ENCODE peak calls at places on chromosome 4, in four cellular contexts. X is fibroblast of the aortic adventitia; S is stimulated activated CD8-positive, alpha-beta memory T cell treated with anti-CD3 and anti-CD28 coated beads, Interleukin-15, amount 100 ng/mL, for 24 hours; L is iris pigment epithelial cell. W is an unnamed sample.

GRCh38 chr4:85127653-85128052 is 161.2 kb upstream of the WDFY3 start:
- DNase-seq in S (no peak), L (peak), X (no peak), W (peak)

GRCh38 chr4:3442959-3443749 is 1.4 kb downstream of the HGFAC start:
- DNase-seq in X (peak), L (peak), S (peak), W (peak)

GRCh38 chr4:165874799-165875371 is 1.8 kb downstream of the TLL1 start:
- DNase-seq in X (no peak), S (no peak), L (no peak), W (peak)

GRCh38 chr4:73021634-73022033 is 47.9 kb downstream of the COX18 start:
- DNase-seq in L (peak), X (peak), S (no peak), W (peak)

GRCh38 chr4:12446237-12446636 is 1017.5 kb upstream of the HS3ST1 start:
- DNase-seq in S (no peak), X (no peak), L (no peak), W (no peak)

GRCh38 chr4:100306018-100306417 is 115.8 kb upstream of the DDIT4L start:
- DNase-seq in X (peak), S (no peak), L (peak), W (no peak)

GRCh38 chr4:105280338-105280809 is 133.7 kb downstream of the TET2 start:
- DNase-seq in S (no peak), X (peak), L (peak), W (no peak)

GRCh38 chr4:145482209-145483021 is 762 bp downstream of the SMAD1 start:
- DNase-seq in X (peak), L (peak), S (peak), W (peak)

GRCh38 chr4:183038436-183038835 is 60.6 kb upstream of the WWC2 start:
- DNase-seq in L (no peak), X (no peak), S (no peak), W (no peak)

GRCh38 chr4:139241784-139242151 is 38.3 kb downstream of the MGARP start:
- DNase-seq in X (no peak), S (no peak), L (no peak), W (no peak)

GRCh38 chr4:76966024-76966579 is 16.6 kb downstream of the SEPTIN11 start:
- DNase-seq in S (no peak), L (no peak), X (no peak), W (no peak)

GRCh38 chr4:177489847-177490246 is 47.6 kb upstream of the AGA start:
- DNase-seq in L (peak), S (no peak), X (peak), W (no peak)

GRCh38 chr4:163279713-163280112 is 52.7 kb downstream of the NPY1R start:
- DNase-seq in X (no peak), S (no peak), L (no peak), W (no peak)

GRCh38 chr4:176400816-176401461 is 81.2 kb downstream of the SPCS3 start:
- DNase-seq in X (peak), S (no peak), L (peak), W (no peak)

GRCh38 chr4:183499389-183499788 is 5.5 kb upstream of the ING2 start:
- DNase-seq in X (no peak), S (no peak), L (no peak), W (no peak)

GRCh38 chr4:88104902-88105610 is 53.4 kb downstream of the ABCG2 start:
- DNase-seq in X (peak), L (peak), S (no peak), W (peak)

GRCh38 chr4:141548791-141549190 is 87.6 kb upstream of the IL15 start:
- DNase-seq in X (no peak), L (peak), S (no peak), W (no peak)

GRCh38 chr4:2070421-2071251 is 11.5 kb downstream of the NAT8L start:
- DNase-seq in S (no peak), X (no peak), L (no peak), W (no peak)

GRCh38 chr4:52312722-52313121 is 261.6 kb downstream of the SPATA18 start:
- DNase-seq in X (no peak), S (no peak), L (no peak), W (no peak)

GRCh38 chr4:154854362-154854761 is 73.3 kb downstream of the RBM46 start:
- DNase-seq in X (peak), L (peak), S (no peak), W (peak)

GRCh38 chr4:74038161-74039064 is at the start of gene CXCL3:
- DNase-seq in X (peak), L (peak), S (no peak), W (peak)

GRCh38 chr4:153520871-153521329 is 54.7 kb downstream of the TMEM131L start:
- DNase-seq in S (no peak), X (no peak), L (no peak), W (no peak)

GRCh38 chr4:78766650-78767049 is 9.5 kb upstream of the BMP2K start:
- DNase-seq in X (no peak), S (no peak), L (no peak), W (no peak)

GRCh38 chr4:112515278-112516075 is 503 bp downstream of the NEUROG2 start:
- DNase-seq in S (no peak), L (peak), X (peak), W (peak)

GRCh38 chr4:100679926-100680325 is 162.1 kb upstream of the EMCN start:
- DNase-seq in X (no peak), S (no peak), L (no peak), W (no peak)

GRCh38 chr4:123408471-123409084 is 12.0 kb downstream of the SPRY1 start:
- DNase-seq in X (peak), S (no peak), L (no peak), W (no peak)

GRCh38 chr4:63296773-63297172 is 1112.5 kb downstream of the TECRL start:
- DNase-seq in X (no peak), S (no peak), L (no peak), W (no peak)

GRCh38 chr4:53527342-53527741 is 63.9 kb downstream of the LNX1 start:
- DNase-seq in S (no peak), X (no peak), L (no peak), W (no peak)

GRCh38 chr4:88616275-88616996 is 24.2 kb downstream of the HERC3 start:
- DNase-seq in X (peak), S (no peak), L (peak), W (no peak)

GRCh38 chr4:105198541-105198940 is 51.9 kb downstream of the TET2 start:
- DNase-seq in L (no peak), S (no peak), X (no peak), W (no peak)

GRCh38 chr4:170109586-170110289 is 20.0 kb upstream of the AADAT start:
- DNase-seq in L (peak), X (peak), S (no peak), W (no peak)

GRCh38 chr4:2803624-2804448 is 11.0 kb downstream of the SH3BP2 start:
- DNase-seq in X (no peak), S (no peak), L (no peak), W (no peak)

GRCh38 chr4:81040175-81040659 is 9.7 kb downstream of the BMP3 start:
- DNase-seq in L (peak), S (no peak), X (peak), W (peak)

GRCh38 chr4:186020793-186021407 is 48.1 kb upstream of the TLR3 start:
- DNase-seq in L (peak), S (no peak), X (no peak), W (no peak)

GRCh38 chr4:187668683-187669082 is 326.9 kb upstream of the ZFP42 start:
- DNase-seq in X (no peak), L (peak), S (no peak), W (no peak)

GRCh38 chr4:16897351-16897750 is 1.1 kb downstream of the LDB2 start:
- DNase-seq in L (peak), S (no peak), X (peak), W (no peak)

GRCh38 chr4:157804986-157805385 is 367.8 kb downstream of the GASK1B start:
- DNase-seq in X (no peak), S (no peak), L (peak), W (peak)

GRCh38 chr4:22233257-22233656 is 282.6 kb downstream of the ADGRA3 start:
- DNase-seq in X (no peak), S (no peak), L (no peak), W (no peak)

GRCh38 chr4:168923526-168924194 is 86.4 kb downstream of the CBR4 start:
- DNase-seq in L (peak), S (no peak), X (peak), W (peak)